ENCODE peak calls at places on chromosomes 5 and 9, in four cellular contexts. One of them, this sample, is unnamed.
A peak's percentile ranks its signal among the peaks of the same experiment; 100 is the strongest.

GRCh38 chr5:25544652-25545249 is 900.0 kb upstream of the CDH10 start:
- DNase-seq in HCT116: peak; percentile 0
- DNase-seq in CD8-positive, alpha-beta T cell: no peak
- DNase-seq in left lung: no peak
- DNase-seq in this sample: no peak

GRCh38 chr5:133358271-133358670 is 254.1 kb downstream of the FSTL4 start:
- DNase-seq in HCT116: no peak
- DNase-seq in CD8-positive, alpha-beta T cell: no peak
- DNase-seq in left lung: no peak
- DNase-seq in this sample: no peak

GRCh38 chr5:136209346-136209910 is 16.5 kb upstream of the SMIM32 start:
- DNase-seq in HCT116: no peak
- DNase-seq in CD8-positive, alpha-beta T cell: no peak
- DNase-seq in left lung: no peak
- DNase-seq in this sample: no peak

GRCh38 chr9:82681809-82682208 is 381.1 kb downstream of the RASEF start:
- DNase-seq in HCT116: no peak
- DNase-seq in CD8-positive, alpha-beta T cell: no peak
- DNase-seq in left lung: no peak
- DNase-seq in this sample: no peak

GRCh38 chr9:119905706-119906105 is 536.5 kb upstream of the BRINP1 start:
- DNase-seq in HCT116: no peak
- DNase-seq in CD8-positive, alpha-beta T cell: no peak
- DNase-seq in left lung: no peak
- DNase-seq in this sample: no peak

GRCh38 chr5:88556415-88556814 is 287.8 kb upstream of the TMEM161B start:
- DNase-seq in HCT116: no peak
- DNase-seq in CD8-positive, alpha-beta T cell: no peak
- DNase-seq in left lung: no peak
- DNase-seq in this sample: no peak

GRCh38 chr5:5587474-5587873 is 165.0 kb downstream of the ICE1 start:
- DNase-seq in HCT116: no peak
- DNase-seq in CD8-positive, alpha-beta T cell: no peak
- DNase-seq in left lung: no peak
- DNase-seq in this sample: no peak

GRCh38 chr9:36161187-36161586 is 8.0 kb upstream of the CCIN start:
- DNase-seq in HCT116: no peak
- DNase-seq in CD8-positive, alpha-beta T cell: no peak
- DNase-seq in left lung: no peak
- DNase-seq in this sample: no peak

DNA sequence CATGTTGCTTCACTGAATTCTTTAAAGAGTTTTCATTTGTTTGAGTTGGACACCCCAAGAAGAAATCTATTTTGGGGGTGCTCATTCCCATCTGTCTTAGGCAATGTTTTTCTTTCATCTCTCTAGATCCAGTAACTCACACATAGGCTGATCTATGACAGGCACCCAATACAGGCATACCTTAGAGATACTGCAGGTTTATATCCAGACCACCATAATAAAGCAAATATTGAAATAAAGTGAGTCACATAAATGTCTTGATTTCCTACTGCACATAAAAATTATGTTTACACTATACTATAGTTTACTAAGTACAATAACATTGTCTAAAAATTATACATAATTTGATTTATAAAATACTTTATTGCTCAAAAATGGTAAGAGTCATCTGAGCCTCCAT is 364.5 kb downstream of the MTRR start:
- DNase-seq in HCT116: no peak
- DNase-seq in CD8-positive, alpha-beta T cell: no peak
- DNase-seq in left lung: no peak
- DNase-seq in this sample: no peak
- TF ChIP-seq CTCF in HCT116: no peak
- TF ChIP-seq CTCF in CD8-positive, alpha-beta T cell: no peak
- TF ChIP-seq CTCF in left lung: no peak
- TF ChIP-seq CTCF in this sample: no peak

GRCh38 chr5:13632676-13633075 is 311.8 kb downstream of the DNAH5 start:
- DNase-seq in HCT116: no peak
- DNase-seq in CD8-positive, alpha-beta T cell: no peak
- DNase-seq in left lung: no peak
- DNase-seq in this sample: no peak
- H3K4me3 ChIP-seq in HCT116: no peak overlapping the region
- H3K4me3 ChIP-seq in CD8-positive, alpha-beta T cell: no peak overlapping the region
- H3K4me3 ChIP-seq in left lung: no peak overlapping the region
- H3K4me3 ChIP-seq in this sample: no peak overlapping the region

DNA sequence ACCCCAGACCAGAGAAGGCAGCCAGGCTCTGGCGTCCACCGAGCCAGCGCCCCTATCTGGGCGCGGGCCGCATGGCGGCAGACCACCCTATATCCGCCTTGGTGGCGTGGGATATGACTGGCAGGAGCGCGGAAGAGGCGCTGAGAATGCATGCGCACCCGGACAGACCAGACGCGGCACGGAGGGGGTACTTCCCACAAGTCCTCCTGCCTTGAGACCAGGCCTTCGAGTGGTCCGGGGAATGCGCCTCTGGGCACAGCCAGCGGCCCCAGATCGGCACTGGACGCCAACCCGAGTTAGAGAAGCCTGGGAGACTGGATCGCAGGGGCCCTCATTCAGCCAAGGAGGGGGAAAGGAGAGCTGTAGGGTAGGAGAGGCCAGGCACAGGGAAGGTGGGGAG is 2.5 kb upstream of the LMX1B start:
- DNase-seq in HCT116: no peak
- DNase-seq in CD8-positive, alpha-beta T cell: no peak
- DNase-seq in left lung: no peak
- DNase-seq in this sample: no peak
- H3K27me3 ChIP-seq in HCT116: no peaks in the 10 kb centered on the region
- H3K27me3 ChIP-seq in CD8-positive, alpha-beta T cell: peaks cover 31% of the 10 kb centered on the region
- H3K27me3 ChIP-seq in left lung: peaks cover 97% of the 10 kb centered on the region
- H3K27me3 ChIP-seq in this sample: no peaks in the 10 kb centered on the region

DNA sequence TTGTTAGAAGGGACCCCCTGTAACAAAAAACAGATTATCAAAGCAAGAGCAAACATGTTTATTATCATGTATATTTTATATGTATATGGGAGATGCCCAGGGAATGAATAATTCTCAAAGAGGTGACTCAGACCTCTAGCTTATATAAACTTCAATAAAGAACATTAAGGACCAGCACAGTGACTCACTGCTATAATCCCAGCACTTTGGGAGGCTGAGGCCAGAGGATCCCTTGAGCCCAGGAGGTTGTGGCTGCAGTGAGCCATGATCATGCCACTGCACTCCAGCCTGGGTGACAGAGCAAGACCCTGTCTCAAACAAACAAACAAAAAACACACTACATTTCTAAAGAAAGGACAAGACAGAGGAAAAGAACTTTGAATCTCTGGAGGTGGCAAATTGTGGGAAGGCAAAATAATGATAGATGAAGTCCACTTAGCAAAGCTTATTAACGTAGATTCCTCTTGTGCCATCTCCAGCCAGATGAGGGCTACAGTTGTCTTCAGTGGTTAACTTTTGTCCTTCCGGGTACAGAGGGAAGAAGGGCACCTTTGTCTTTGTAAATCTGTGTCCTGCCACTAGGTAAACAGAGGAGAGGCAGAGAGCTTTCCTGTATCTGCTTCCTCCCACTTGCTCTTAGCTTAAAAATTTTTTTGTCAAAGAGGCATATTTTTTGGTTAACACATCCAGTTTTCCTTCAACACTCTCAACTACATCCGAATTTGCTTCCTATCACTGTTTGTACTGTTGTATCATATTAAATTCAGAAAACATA is 7.5 kb upstream of the RFK start:
- DNase-seq in HCT116: no peak
- DNase-seq in CD8-positive, alpha-beta T cell: no peak
- DNase-seq in left lung: no peak
- DNase-seq in this sample: no peak
- TF ChIP-seq CTCF in HCT116: no peak
- TF ChIP-seq CTCF in CD8-positive, alpha-beta T cell: no peak
- TF ChIP-seq CTCF in left lung: no peak
- TF ChIP-seq CTCF in this sample: no peak

GRCh38 chr9:124011460-124012301 is at the start of gene LHX2:
- DNase-seq in HCT116: peak; percentile 75
- DNase-seq in CD8-positive, alpha-beta T cell: no peak
- DNase-seq in left lung: no peak
- DNase-seq in this sample: peak; percentile 91
- H3K4me3 ChIP-seq in HCT116: peak within 1 kb of the TSS; percentile 67
- H3K4me3 ChIP-seq in CD8-positive, alpha-beta T cell: no peak within 1 kb of the TSS
- H3K4me3 ChIP-seq in left lung: no peak within 1 kb of the TSS
- H3K4me3 ChIP-seq in this sample: peak within 1 kb of the TSS; percentile 43

GRCh38 chr5:170006016-170006415 is 25.7 kb upstream of the INSYN2B start:
- DNase-seq in HCT116: no peak
- DNase-seq in CD8-positive, alpha-beta T cell: no peak
- DNase-seq in left lung: no peak
- DNase-seq in this sample: no peak

DNA sequence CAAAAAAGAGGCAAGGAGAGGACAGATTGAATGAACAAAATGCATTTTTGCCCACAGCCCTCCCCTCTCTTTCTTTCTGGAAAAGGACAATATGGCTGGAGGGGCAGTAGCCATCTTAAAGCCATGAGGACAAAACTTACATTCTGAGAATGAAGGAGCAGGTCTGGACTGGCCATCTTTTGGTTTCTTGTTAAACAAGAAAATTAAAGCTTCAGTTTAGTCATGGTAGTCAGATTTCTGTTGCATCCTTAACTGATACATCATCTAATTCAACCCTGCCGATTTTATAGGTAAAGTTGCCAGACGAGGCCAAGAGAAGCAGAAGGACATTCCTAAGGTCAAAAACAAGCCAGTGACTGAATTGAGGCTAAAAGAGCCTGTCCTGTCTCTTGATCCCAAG is 31.5 kb upstream of the INSYN2B start:
- DNase-seq in HCT116: no peak
- DNase-seq in CD8-positive, alpha-beta T cell: no peak
- DNase-seq in left lung: no peak
- DNase-seq in this sample: no peak
- H3K27me3 ChIP-seq in HCT116: peaks cover 85% of the 10 kb centered on the region
- H3K27me3 ChIP-seq in CD8-positive, alpha-beta T cell: no peaks in the 10 kb centered on the region
- H3K27me3 ChIP-seq in left lung: no peaks in the 10 kb centered on the region
- H3K27me3 ChIP-seq in this sample: no peaks in the 10 kb centered on the region

DNA sequence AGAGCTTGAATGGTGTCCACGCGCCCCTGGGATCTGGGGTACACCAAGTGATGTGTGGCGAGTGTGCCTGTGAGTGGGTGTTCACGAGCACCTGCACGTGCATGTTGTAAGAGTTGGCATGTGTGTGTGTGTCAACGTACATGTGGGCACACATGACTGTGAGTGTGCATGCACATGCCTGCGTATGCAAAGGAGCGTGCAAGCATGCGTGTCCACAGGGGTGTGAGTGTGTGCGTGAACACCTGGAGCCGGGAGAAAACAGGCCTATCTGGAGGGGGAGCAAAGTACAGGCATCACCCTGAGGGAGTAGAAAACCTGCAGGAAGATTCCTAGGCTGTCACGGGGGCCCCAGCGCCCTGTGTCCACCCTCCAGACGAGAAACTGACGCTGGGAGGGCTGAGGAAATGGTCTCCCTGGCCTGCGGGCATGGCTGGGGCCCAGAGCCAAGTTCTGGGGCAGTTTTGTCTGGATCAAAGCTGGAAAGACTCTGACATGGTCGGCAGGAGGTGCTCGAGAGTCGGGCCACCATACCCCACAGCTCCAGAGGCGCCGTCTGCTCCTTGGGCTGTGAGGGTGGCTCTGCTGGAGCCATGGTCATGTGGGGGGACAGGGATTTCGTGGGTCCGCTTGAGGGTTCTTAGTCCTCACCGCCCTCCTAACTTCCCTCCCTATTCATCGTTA is 31.8 kb downstream of the PTGES start:
- DNase-seq in HCT116: no peak
- DNase-seq in CD8-positive, alpha-beta T cell: no peak
- DNase-seq in left lung: no peak
- DNase-seq in this sample: no peak
- TF ChIP-seq CTCF in HCT116: no peak
- TF ChIP-seq CTCF in CD8-positive, alpha-beta T cell: no peak
- TF ChIP-seq CTCF in left lung: no peak
- TF ChIP-seq CTCF in this sample: peak; percentile 30

GRCh38 chr5:18745988-18746615 is 1111.8 kb downstream of the TAF11L14 start:
- DNase-seq in HCT116: no peak
- DNase-seq in CD8-positive, alpha-beta T cell: peak; percentile 32
- DNase-seq in left lung: no peak
- DNase-seq in this sample: peak; percentile 59
- H3K4me3 ChIP-seq in HCT116: no peak overlapping the region
- H3K4me3 ChIP-seq in CD8-positive, alpha-beta T cell: peak overlapping the region; percentile 83
- H3K4me3 ChIP-seq in left lung: peak overlapping the region; percentile 30
- H3K4me3 ChIP-seq in this sample: peak overlapping the region; percentile 82

GRCh38 chr5:120173125-120173524 is 291.0 kb upstream of the PRR16 start:
- DNase-seq in HCT116: no peak
- DNase-seq in CD8-positive, alpha-beta T cell: no peak
- DNase-seq in left lung: no peak
- DNase-seq in this sample: no peak
- H3K27me3 ChIP-seq in HCT116: no peaks in the 10 kb centered on the region
- H3K27me3 ChIP-seq in CD8-positive, alpha-beta T cell: no peaks in the 10 kb centered on the region
- H3K27me3 ChIP-seq in left lung: no peaks in the 10 kb centered on the region
- H3K27me3 ChIP-seq in this sample: no peaks in the 10 kb centered on the region

DNA sequence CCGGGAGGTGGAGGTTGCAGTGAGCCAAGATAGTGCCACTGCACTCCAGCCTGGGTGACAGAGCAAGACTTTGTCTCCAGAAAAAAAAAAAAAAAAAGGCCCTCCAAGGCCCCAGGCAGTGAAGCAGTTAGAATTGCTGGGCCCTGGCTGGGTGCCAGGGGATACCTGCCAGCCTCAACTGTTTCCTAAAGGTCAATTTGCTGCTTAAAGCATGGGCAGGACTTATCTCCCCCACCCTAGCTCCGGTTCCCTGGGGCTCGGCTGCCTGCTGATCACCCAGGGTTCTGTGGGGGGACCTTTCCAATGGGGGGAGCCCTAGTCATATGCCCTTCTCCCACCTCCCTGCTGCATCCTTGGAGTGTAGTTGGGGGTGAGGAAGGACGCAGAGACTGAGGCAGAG is 25.7 kb downstream of the NCS1 start:
- DNase-seq in HCT116: no peak
- DNase-seq in CD8-positive, alpha-beta T cell: no peak
- DNase-seq in left lung: no peak
- DNase-seq in this sample: no peak
- TF ChIP-seq CTCF in HCT116: no peak
- TF ChIP-seq CTCF in CD8-positive, alpha-beta T cell: no peak
- TF ChIP-seq CTCF in left lung: no peak
- TF ChIP-seq CTCF in this sample: no peak